ENCODE peak calls at places on chromosomes 5 and 9, in six cellular contexts. S, E, A, L, H and M are unnamed samples.

GRCh38 chr9:15977438-15977837 is 424.6 kb downstream of the CCDC171 start:
- DNase-seq in A (no peak), H (no peak), E (no peak), S (no peak), L (no peak), M (no peak)

GRCh38 chr5:156310115-156310514 is 16.8 kb upstream of the SGCD start:
- DNase-seq in S (no peak), H (no peak), E (no peak), A (no peak), L (no peak), M (no peak)

GRCh38 chr5:163503106-163504090 is 2.0 kb upstream of the MAT2B start:
- DNase-seq in H (peak), L (peak), A (peak), S (peak), E (peak), M (peak)

GRCh38 chr5:10859393-10860195 is 98.6 kb upstream of the DAP start:
- DNase-seq in L (peak), E (no peak), H (no peak), A (no peak), S (no peak), M (no peak)

GRCh38 chr5:130050585-130050984 is 146.3 kb downstream of the CHSY3 start:
- DNase-seq in H (no peak), A (no peak), S (no peak), E (no peak), L (no peak), M (no peak)

GRCh38 chr9:87615547-87616148 is 110.3 kb upstream of the CTSL start:
- DNase-seq in A (peak), H (no peak), L (peak), S (no peak), E (no peak), M (no peak)

GRCh38 chr5:3925935-3926334 is 330.3 kb downstream of the IRX1 start:
- DNase-seq in L (no peak), A (no peak), E (no peak), H (no peak), S (no peak), M (no peak)

GRCh38 chr9:106829666-106830408 is 33.1 kb upstream of the ZNF462 start:
- DNase-seq in L (no peak), H (no peak), E (no peak), A (no peak), S (no peak), M (no peak)

GRCh38 chr5:135478938-135479337 is 26.8 kb upstream of the TIFAB start:
- DNase-seq in L (peak), E (peak), H (no peak), A (no peak), S (no peak), M (no peak)

GRCh38 chr5:146048994-146049703 is 56.2 kb downstream of the PLAC8L1 start:
- DNase-seq in H (no peak), L (peak), E (no peak), A (peak), S (no peak), M (no peak)

GRCh38 chr9:96067004-96067403 is 191.5 kb downstream of the ERCC6L2 start:
- DNase-seq in H (no peak), S (peak), A (no peak), L (no peak), E (no peak), M (no peak)

GRCh38 chr9:86700601-86701000 is 246.7 kb downstream of the GAS1 start:
- DNase-seq in E (no peak), L (no peak), H (no peak), A (no peak), S (peak), M (no peak)

DNA sequence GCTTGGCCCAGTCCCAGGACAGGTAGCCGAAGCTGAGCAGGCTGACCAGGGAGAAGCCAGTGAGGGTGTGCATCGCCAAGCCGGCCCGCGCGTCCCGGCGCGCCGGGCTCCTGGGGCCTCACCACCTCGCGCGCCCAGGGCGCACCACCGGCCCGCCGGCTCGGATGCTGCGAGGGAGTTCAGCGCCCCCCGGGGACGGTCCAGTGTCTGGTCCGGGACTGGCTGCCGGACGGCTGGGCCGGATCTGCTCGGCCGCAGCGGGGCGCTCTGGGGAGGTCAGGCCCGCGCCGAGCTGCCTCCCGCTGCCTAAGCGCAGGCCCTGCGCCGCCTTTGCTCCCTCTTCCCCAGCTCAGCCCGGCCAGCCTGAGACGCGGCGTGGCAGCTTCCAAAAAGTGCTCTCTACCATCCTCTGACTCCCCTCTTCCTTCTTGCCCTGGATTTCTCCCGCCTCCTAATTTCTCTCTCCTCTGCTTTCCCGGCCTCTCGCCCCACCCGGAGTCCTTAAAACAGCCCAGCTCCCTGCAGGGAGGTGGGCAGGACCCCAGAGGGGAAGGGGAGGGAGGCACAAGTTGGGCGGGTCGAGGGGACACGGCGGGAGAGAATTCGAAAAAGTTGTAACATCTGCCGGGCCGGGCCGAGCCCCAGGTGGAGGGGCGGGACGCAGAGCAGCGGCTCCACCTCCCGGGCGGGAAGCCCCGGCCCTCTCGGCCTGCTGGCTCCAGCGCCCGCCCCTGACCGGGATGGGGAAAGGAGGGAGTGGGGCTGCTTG is at the start of gene ARSI:
- DNase-seq in S (peak), H (no peak), A (peak), E (no peak), L (peak), M (no peak)
- TF ChIP-seq CTCF in S (no peak), H (no peak), A (peak), E (no peak), L (peak), M (peak)

GRCh38 chr9:30579810-30580209 is 1804.6 kb upstream of the ACO1 start:
- DNase-seq in A (no peak), S (no peak), L (no peak), H (no peak), E (no peak), M (no peak)
- TF ChIP-seq CTCF in A (no peak), S (no peak), L (no peak), H (no peak), E (no peak), M (no peak)

GRCh38 chr5:71454913-71455312 is 538 bp upstream of the BDP1 start:
- DNase-seq in S (no peak), A (no peak), H (no peak), E (no peak), L (no peak), M (no peak)

GRCh38 chr5:71456362-71456743 is 902 bp downstream of the BDP1 start:
- DNase-seq in L (no peak), A (no peak), E (no peak), H (no peak), S (no peak), M (no peak)

GRCh38 chr5:71457106-71457505 is 1.7 kb downstream of the BDP1 start:
- DNase-seq in L (no peak), A (no peak), H (no peak), S (no peak), E (no peak), M (no peak)

GRCh38 chr5:71452876-71453275 is 2.6 kb upstream of the BDP1 start:
- DNase-seq in H (no peak), A (no peak), S (no peak), E (no peak), L (no peak), M (no peak)

GRCh38 chr5:71455427-71456361 is at the start of gene BDP1:
- DNase-seq in H (peak), S (peak), L (peak), A (peak), E (peak), M (peak)
- TF ChIP-seq CTCF in H (peak), S (peak), L (peak), A (peak), E (no peak), M (peak)

GRCh38 chr5:81827522-81827921 is 76.6 kb upstream of the SSBP2 start:
- DNase-seq in A (no peak), H (no peak), L (no peak), E (no peak), S (no peak), M (no peak)

GRCh38 chr5:81830602-81831001 is 79.7 kb upstream of the SSBP2 start:
- DNase-seq in H (no peak), L (no peak), S (no peak), E (no peak), A (no peak), M (no peak)

GRCh38 chr5:81825237-81825636 is 74.3 kb upstream of the SSBP2 start:
- DNase-seq in H (no peak), S (peak), E (peak), L (no peak), A (peak), M (peak)

GRCh38 chr5:81829242-81829641 is 78.3 kb upstream of the SSBP2 start:
- DNase-seq in S (no peak), E (no peak), H (no peak), A (no peak), L (no peak), M (no peak)

DNA sequence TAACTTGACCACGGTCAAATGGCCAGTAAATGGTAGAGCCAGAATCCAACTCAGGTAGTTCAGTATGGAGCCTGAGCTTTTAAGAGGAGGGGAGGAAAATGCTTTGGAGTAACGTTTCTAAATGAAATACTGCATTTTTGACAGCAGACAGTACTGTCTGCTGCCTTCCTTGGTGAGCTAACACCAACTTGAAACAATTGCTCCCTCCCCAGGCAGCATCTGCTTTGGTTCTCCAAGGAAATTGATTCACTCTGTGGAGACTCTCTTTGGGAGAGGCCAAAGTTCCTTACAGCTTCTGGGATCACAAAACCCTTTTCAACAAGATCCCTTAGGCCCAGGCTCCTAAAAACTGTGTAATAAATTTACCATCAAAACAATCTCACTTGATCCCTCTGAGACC is 75.2 kb upstream of the SSBP2 start:
- DNase-seq in S (no peak), H (no peak), L (no peak), E (no peak), A (no peak), M (no peak)
- TF ChIP-seq CTCF in S (no peak), H (no peak), L (no peak), E (no peak), A (no peak), M (peak)

DNA sequence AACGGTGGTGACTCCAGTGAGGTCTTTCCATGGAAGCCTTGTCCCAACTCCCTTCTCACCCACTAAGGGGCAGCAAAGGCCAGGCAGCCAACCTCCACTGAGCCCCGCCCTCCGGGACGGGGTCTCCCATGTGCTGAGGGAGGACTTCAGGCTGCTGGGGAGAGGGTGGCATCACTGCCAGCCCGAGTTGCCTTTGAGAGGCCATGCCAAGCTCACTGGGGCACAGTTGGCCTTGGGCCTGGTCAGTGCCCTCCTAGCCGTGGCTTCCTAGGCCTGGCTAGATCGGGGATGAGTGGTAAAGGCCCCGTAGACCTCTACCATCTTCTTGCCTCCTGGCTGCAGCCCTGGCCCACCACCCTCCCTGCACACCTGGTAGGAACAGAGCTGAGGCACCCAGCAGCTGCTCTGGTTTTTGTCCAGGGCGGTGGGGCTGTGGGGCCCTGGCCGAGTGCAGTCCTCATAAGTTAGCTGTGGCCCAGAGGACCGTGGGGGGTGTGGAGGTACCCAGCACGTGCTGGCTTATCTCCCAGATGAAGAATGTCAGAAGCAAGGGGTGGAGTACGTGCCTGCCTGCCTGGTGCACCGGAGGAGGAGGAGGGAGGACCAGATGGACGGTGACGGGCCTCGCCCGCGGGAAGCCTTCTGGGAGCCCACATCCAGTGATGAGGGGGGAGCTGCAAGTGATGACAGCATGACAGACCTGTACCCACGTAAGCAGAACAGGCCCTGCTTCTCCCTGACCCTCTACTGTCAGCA is 3.2 kb downstream of the SURF2 start:
- DNase-seq in L (peak), A (no peak), S (no peak), E (no peak), H (no peak), M (no peak)
- TF ChIP-seq CTCF in L (peak), A (no peak), S (peak), E (no peak), H (no peak), M (peak)

GRCh38 chr5:149427374-149427773 is 48.3 kb upstream of the IL17B start:
- DNase-seq in S (no peak), E (no peak), L (no peak), H (no peak), A (no peak), M (no peak)

GRCh38 chr5:149432377-149432776 is 53.3 kb upstream of the IL17B start:
- DNase-seq in L (no peak), A (no peak), E (no peak), S (no peak), H (no peak), M (no peak)

GRCh38 chr5:149432861-149433462 is 53.9 kb upstream of the IL17B start:
- DNase-seq in A (no peak), H (no peak), S (no peak), E (no peak), L (no peak), M (no peak)

GRCh38 chr5:149428032-149428431 is 48.9 kb upstream of the IL17B start:
- DNase-seq in L (no peak), A (no peak), S (no peak), E (no peak), H (no peak), M (no peak)

DNA sequence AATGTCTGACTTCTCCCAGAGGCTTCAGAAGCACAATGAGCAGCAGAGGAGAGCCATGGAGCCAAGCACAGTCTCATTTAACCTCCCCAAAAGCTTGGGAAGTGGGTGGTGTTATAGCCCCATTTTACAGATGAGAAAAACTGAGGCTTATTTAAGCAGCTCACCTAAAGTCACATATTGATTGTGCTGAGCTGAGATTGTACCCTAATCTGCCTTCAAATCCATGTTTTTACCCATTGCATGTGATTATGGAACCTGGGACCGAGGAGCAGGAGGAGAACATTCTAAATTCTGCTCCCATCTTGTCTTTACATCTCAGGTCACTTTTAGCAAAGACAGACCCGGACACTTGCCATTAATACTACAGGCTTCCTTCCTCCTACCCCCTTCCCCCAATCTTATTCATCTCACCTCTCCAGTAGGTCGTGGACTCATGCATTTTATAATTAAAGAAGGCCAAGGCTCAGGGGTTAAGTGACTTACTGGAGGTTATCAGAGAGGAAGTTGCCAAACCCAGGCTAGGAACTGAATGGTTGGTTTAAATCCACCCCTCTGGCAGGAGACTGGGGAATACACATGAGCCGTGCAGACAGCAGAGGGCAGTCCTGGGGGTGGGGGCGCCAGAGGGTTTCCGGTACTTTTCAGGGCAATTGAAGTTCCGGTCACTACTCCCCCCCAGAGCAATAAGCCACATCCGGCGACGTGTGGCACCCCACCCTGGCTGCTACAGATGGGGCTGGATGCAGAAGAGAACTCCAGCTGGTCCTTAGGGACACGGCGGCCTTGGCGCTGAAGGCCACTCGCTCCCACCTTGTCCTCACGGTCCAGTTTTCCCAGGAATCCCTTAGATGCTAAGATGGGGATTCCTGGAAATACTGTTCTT is 51.0 kb upstream of the IL17B start:
- DNase-seq in L (no peak), S (peak), E (no peak), H (no peak), A (no peak), M (no peak)
- TF ChIP-seq CTCF in L (peak), S (peak), E (no peak), H (no peak), A (no peak), M (no peak)

GRCh38 chr5:34584165-34584564 is 72.0 kb upstream of the RAI14 start:
- DNase-seq in H (no peak), E (no peak), L (no peak), S (no peak), A (no peak), M (no peak)

GRCh38 chr5:34585601-34586104 is 70.5 kb upstream of the RAI14 start:
- DNase-seq in S (no peak), H (no peak), A (peak), L (no peak), E (peak), M (no peak)

GRCh38 chr5:34583167-34583566 is 73.0 kb upstream of the RAI14 start:
- DNase-seq in H (no peak), A (no peak), S (no peak), L (no peak), E (no peak), M (no peak)

GRCh38 chr5:34580983-34581382 is 75.1 kb upstream of the RAI14 start:
- DNase-seq in A (no peak), S (no peak), E (no peak), L (peak), H (no peak), M (no peak)

DNA sequence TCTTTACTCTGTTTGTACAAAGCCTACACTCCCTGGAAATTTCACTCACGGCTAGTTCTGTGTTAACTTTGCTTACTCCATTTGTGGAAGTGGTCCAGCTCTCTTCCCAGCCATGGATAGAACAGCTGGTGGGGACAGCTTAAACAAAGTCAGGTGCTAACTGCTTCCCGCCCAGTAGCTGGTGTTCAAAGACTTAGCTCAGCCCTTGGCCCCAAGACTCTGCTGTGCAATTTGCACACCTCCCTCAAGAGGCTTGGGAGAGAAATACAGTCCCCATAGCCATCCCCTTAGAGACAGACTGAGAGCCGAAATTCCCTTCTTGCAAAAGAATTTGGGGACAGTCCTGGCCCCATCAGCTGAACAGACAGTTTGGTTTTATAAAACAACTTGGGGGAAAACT is 73.8 kb upstream of the RAI14 start:
- DNase-seq in E (no peak), H (no peak), A (no peak), S (no peak), L (peak), M (no peak)
- TF ChIP-seq CTCF in E (no peak), H (no peak), A (no peak), S (no peak), L (no peak), M (no peak)